ENCODE peak calls at places on chromosome 21, in seven cellular contexts. L is mesendoderm, V is mesenchymal stem cell, E is H9, T is neuronal stem cell, C is trophoblast cell, X is H1. Y is an unnamed sample. For H3K4me1, the result is how much of the 10 kb centered on the place peaks cover.

GRCh38 chr21:41895643-41896493 is 16.7 kb upstream of the PRDM15 start:
- DNase-seq in L (peak), V (no peak), E (peak), T (no peak), C (no peak), X (peak), Y (peak)

GRCh38 chr21:34367320-34367935 is 3.6 kb downstream of the KCNE2 start:
- DNase-seq in L (peak), V (peak), E (peak), T (no peak), C (peak), X (peak), Y (peak)

GRCh38 chr21:42056468-42056867 is 14.6 kb upstream of the UMODL1 start:
- DNase-seq in L (no peak), V (no peak), E (no peak), T (no peak), C (no peak), X (no peak), Y (peak)

GRCh38 chr21:31078796-31079195 is 40.5 kb upstream of the KRTAP19-8 start:
- DNase-seq in L (no peak), V (no peak), E (no peak), T (no peak), C (no peak), X (no peak), Y (no peak)

GRCh38 chr21:15788847-15789548 is 59.2 kb downstream of the USP25 start:
- DNase-seq in L (peak), V (peak), E (no peak), T (no peak), C (peak), X (no peak), Y (peak)

GRCh38 chr21:31173881-31174555 is 135.7 kb upstream of the KRTAP19-8 start:
- DNase-seq in L (peak), V (peak), E (no peak), T (no peak), C (no peak), X (no peak), Y (no peak)

GRCh38 chr21:34336756-34337391 is 26.9 kb upstream of the KCNE2 start:
- DNase-seq in L (no peak), V (peak), E (no peak), T (no peak), C (peak), X (peak), Y (peak)

GRCh38 chr21:42461881-42462877 is 33.8 kb downstream of the RSPH1 start:
- DNase-seq in L (peak), V (no peak), E (peak), T (no peak), C (no peak), X (no peak), Y (no peak)

GRCh38 chr21:27678511-27678910 is 711.6 kb upstream of the ADAMTS5 start:
- DNase-seq in L (no peak), V (no peak), E (no peak), T (no peak), C (no peak), X (no peak), Y (no peak)

GRCh38 chr21:15060776-15061175 is 4.0 kb downstream of the NRIP1 start:
- DNase-seq in L (peak), V (peak), E (no peak), T (no peak), C (peak), X (no peak), Y (peak)

GRCh38 chr21:42524341-42525227 is 10.9 kb downstream of the SLC37A1 start:
- DNase-seq in L (peak), V (peak), E (peak), T (no peak), C (peak), X (peak), Y (peak)

GRCh38 chr21:16002872-16003466 is 273.2 kb downstream of the USP25 start:
- DNase-seq in L (no peak), V (no peak), E (no peak), T (no peak), C (peak), X (no peak), Y (peak)

GRCh38 chr21:16192900-16193299 is 463.1 kb downstream of the USP25 start:
- DNase-seq in L (peak), V (no peak), E (no peak), T (no peak), C (no peak), X (no peak), Y (peak)

GRCh38 chr21:42245348-42246185 is 26.6 kb downstream of the ABCG1 start:
- DNase-seq in L (peak), V (no peak), E (peak), T (no peak), C (no peak), X (no peak), Y (no peak)

GRCh38 chr21:46550511-46550941 is 54.4 kb downstream of the S100B start:
- DNase-seq in L (no peak), V (no peak), E (no peak), T (no peak), C (no peak), X (peak), Y (no peak)

GRCh38 chr21:34204021-34204420 is 130.6 kb downstream of the MRPS6 start:
- DNase-seq in L (no peak), V (no peak), E (no peak), T (no peak), C (no peak), X (no peak), Y (no peak)

GRCh38 chr21:28554660-28555475 is 437.8 kb downstream of the LTN1 start:
- DNase-seq in L (peak), V (peak), E (peak), T (no peak), C (no peak), X (peak), Y (peak)

GRCh38 chr21:35674895-35675470 is 385.3 kb downstream of the SETD4 start:
- DNase-seq in L (no peak), V (no peak), E (no peak), T (no peak), C (no peak), X (no peak), Y (peak)

GRCh38 chr21:36423772-36424433 is 38.7 kb downstream of the CHAF1B start:
- DNase-seq in L (no peak), V (no peak), E (no peak), T (no peak), C (no peak), X (no peak), Y (no peak)

GRCh38 chr21:35281946-35282345 is 232.8 kb upstream of the RUNX1 start:
- DNase-seq in L (no peak), V (no peak), E (no peak), T (no peak), C (peak), X (no peak), Y (no peak)

GRCh38 chr21:41251961-41252642 is 64.5 kb upstream of the FAM3B start:
- DNase-seq in L (no peak), V (no peak), E (no peak), T (no peak), C (peak), X (no peak), Y (peak)

GRCh38 chr21:27021046-27021445 is 54.2 kb upstream of the ADAMTS5 start:
- DNase-seq in L (no peak), V (no peak), E (no peak), T (no peak), C (no peak), X (no peak), Y (no peak)

GRCh38 chr21:41475714-41476405 is 32.1 kb downstream of the TMPRSS2 start:
- DNase-seq in L (no peak), V (no peak), E (no peak), T (no peak), C (no peak), X (no peak), Y (no peak)

GRCh38 chr21:46540087-46540710 is 64.7 kb downstream of the S100B start:
- DNase-seq in L (no peak), V (no peak), E (no peak), T (no peak), C (no peak), X (no peak), Y (no peak)

GRCh38 chr21:30434033-30434631 is 4.1 kb downstream of the KRTAP13-4 start:
- DNase-seq in L (peak), V (no peak), E (peak), T (peak), C (peak), X (peak), Y (no peak)

GRCh38 chr21:40620386-40621145 is 226.4 kb downstream of the DSCAM start:
- DNase-seq in L (no peak), V (no peak), E (no peak), T (no peak), C (peak), X (no peak), Y (no peak)

GRCh38 chr21:31184462-31184861 is 146.2 kb upstream of the KRTAP19-8 start:
- DNase-seq in L (peak), V (no peak), E (no peak), T (no peak), C (no peak), X (no peak), Y (no peak)

GRCh38 chr21:29130234-29130993 is at the start of gene MAP3K7CL:
- DNase-seq in L (peak), V (peak), E (no peak), T (no peak), C (peak), X (no peak), Y (peak)

GRCh38 chr21:40765771-40766170 is 81.2 kb downstream of the DSCAM start:
- DNase-seq in L (no peak), V (no peak), E (no peak), T (no peak), C (no peak), X (no peak), Y (no peak)

GRCh38 chr21:36193200-36193599 is 36.6 kb downstream of the DOP1B start:
- DNase-seq in L (peak), V (no peak), E (no peak), T (no peak), C (peak), X (no peak), Y (peak)

GRCh38 chr21:32381571-32381970 is 11.2 kb downstream of the URB1 start:
- DNase-seq in L (no peak), V (no peak), E (no peak), T (no peak), C (no peak), X (no peak), Y (no peak)
- H3K4me1 ChIP-seq in L (under half), V (under half), E (under half), T (under half), C (under half), X (under half), Y (under half)

DNA sequence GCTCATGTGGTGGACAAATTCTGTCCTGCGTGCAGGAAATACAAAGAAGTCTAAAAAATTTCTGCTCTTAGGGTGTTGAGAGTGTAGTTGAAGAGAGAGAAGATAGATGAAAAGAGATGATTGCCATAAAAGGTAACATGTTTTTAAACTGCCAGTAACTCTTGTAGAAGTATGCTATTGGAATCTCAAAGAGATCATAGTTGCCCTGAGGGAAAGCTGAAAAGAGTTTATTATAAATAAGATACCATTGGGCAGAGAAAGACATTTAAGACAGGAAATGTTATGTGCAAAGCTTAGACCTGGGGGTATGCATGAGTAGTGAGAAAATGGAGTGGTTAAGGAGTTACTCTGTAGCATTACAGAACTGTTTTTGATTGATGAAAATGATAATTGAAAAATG is 17.6 kb downstream of the GABPA start:
- DNase-seq in L (no peak), V (no peak), E (no peak), T (no peak), C (no peak), X (no peak), Y (no peak)
- H2BK5ac ChIP-seq in L (no peak), V (no peak), E (no peak), T (no peak), C (no peak), X (no peak), Y (no peak)

GRCh38 chr21:43726686-43727570 is 8.0 kb downstream of the PDXK start:
- DNase-seq in L (no peak), V (no peak), E (no peak), T (no peak), C (peak), X (no peak), Y (no peak)
- H3K4me1 ChIP-seq in L (under half), V (under half), E (under half), T (under half), C (under half), X (under half), Y (under half)

DNA sequence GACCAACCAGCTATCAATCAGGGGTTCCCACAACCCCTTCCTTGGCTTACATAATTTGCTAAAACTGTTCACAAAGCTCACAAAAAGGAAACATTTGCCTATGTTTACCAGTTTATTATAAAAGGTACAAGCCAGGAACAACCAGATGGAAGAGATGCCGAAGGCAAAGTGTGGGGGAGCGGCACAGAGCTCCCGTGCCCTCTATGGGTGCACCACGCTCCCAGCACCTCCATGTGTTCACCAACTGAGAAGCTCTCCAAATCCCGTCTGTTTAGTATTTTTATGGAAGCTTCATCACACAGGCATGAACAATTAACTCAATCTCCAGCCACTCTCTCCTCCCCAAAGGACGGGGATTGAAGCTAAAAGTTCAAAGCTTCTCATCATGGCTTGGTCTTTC is 32.9 kb downstream of the PSMG1 start:
- DNase-seq in L (no peak), V (no peak), E (no peak), T (no peak), C (no peak), X (no peak), Y (no peak)
- H2BK5ac ChIP-seq in L (no peak), V (no peak), E (no peak), T (no peak), C (no peak), X (no peak), Y (no peak)

DNA sequence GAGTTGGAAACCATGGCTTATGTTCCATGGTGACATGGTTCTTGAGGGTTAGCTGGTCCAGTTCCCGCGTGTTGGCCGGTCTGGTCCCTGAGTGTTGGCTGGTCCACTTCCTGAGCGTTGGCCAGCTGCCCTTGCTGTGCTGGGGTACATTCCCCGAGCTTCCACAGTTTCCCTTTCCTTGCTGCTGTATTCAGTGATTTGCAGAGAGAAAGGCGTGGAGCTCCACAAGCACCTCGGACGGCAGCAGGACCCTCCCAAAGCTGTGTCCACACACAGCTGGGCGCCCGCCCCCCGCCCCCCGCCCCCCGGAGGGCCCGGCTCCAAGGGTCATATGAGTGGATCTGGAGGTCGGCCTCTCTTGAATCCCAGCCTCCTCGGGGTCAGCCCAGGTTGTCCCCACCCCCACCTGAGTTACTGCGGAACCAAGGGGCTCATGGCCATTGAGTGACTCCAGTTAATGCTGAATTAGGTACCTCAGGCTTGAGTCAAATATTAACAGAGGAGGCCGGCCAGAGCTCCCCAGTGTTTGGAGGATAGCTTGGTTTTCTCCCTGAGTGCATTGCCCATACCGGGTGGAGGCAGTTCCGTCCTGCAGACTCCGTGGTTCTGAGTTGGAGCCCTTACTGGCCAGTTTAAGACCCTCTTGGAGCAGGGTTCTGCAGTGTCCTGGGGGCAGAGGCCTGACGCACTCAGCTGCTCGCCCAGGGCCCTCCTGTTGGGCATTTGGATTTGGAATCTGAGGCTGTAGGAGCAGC is 18.4 kb downstream of the COL18A1 start:
- DNase-seq in L (no peak), V (no peak), E (no peak), T (no peak), C (no peak), X (no peak), Y (no peak)
- H3K4me1 ChIP-seq in L (under half), V (half or more), E (under half), T (under half), C (under half), X (under half), Y (under half)

DNA sequence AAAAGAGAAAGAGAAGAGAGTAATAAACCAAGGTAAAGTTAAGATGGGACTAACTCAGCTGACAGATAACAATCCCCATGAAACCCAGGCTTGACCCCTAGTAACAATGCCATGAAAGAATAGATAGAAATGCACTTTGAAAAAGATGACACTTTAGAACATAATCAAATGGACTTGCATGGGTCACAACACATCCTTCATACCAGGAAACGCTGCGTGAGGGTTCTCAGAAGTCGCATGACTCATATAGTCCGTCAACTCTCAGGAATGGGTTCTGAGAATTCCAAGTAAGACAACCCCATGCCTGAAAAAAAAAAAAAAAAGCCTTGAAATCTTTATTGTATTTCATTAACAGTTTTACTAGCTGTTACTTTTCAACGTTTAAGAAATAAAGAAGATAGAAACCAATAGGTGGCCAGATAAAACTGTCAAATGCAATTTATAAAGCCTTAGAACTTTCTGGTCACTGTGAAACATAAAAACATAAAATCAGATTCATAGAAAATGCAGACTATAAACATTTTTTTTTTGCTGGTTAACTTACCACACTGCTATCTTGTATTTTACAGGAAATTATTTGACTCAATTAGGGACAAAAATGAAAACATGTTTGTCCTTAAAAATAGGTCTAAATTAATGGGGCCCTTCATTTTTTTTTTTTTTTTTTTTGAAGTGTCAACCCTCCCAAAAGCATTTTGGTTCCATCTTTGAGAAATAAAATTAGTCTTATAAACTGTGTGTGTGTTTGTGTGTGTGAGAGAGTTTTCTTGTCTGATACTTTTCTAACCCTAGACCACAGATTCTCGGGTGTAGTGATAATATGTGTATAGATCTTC is 202.1 kb downstream of the NCAM2 start:
- DNase-seq in L (peak), V (peak), E (no peak), T (no peak), C (peak), X (no peak), Y (peak)
- H2BK5ac ChIP-seq in L (no peak), V (no peak), E (no peak), T (no peak), C (no peak), X (no peak), Y (peak)

GRCh38 chr21:37669249-37669648 is 247.0 kb downstream of the KCNJ6 start:
- DNase-seq in L (no peak), V (no peak), E (no peak), T (no peak), C (no peak), X (no peak), Y (no peak)
- H3K4me1 ChIP-seq in L (under half), V (under half), E (under half), T (under half), C (under half), X (under half), Y (under half)